ENCODE peak calls at places on chromosome 9, in seven cellular contexts. Q is left ventricle myocardium inferior; B is CD8-positive, alpha-beta T cell; L is neural crest cell; V is brain microvascular endothelial cell; A is right lobe of liver; Z is AG04450. E is an unnamed sample.

GRCh38 chr9:97848237-97848581 is 4.8 kb upstream of the FOXE1 start:
- DNase-seq in A (no peak), V (no peak), Z (no peak), B (no peak), Q (no peak), L (no peak), E (no peak)

GRCh38 chr9:117121331-117121730 is 293.5 kb downstream of the ASTN2 start:
- DNase-seq in B (no peak), Q (no peak), L (no peak), V (no peak), Z (no peak), A (no peak), E (no peak)

GRCh38 chr9:111016046-111017026 is 21.9 kb downstream of the LPAR1 start:
- DNase-seq in L (no peak), V (peak), B (no peak), Q (no peak), A (no peak), Z (no peak), E (no peak)

GRCh38 chr9:96203867-96204412 is 98.0 kb downstream of the HSD17B3 start:
- DNase-seq in V (no peak), A (no peak), L (no peak), Q (peak), B (no peak), Z (no peak), E (peak)

GRCh38 chr9:5976668-5977397 is 38.6 kb downstream of the RANBP6 start:
- DNase-seq in B (no peak), L (no peak), A (no peak), Q (no peak), V (no peak), Z (no peak), E (no peak)

GRCh38 chr9:82247318-82247717 is 258.7 kb downstream of the SPATA31D1 start:
- DNase-seq in L (no peak), Z (no peak), B (no peak), V (no peak), A (no peak), Q (no peak), E (no peak)

GRCh38 chr9:19036611-19037010 is 3.6 kb upstream of the SAXO1 start:
- DNase-seq in Z (no peak), A (no peak), L (no peak), Q (no peak), V (no peak), B (no peak), E (no peak)

GRCh38 chr9:98556511-98556910 is 152.2 kb downstream of the GABBR2 start:
- DNase-seq in Z (no peak), A (no peak), L (no peak), Q (no peak), V (no peak), B (peak), E (no peak)

GRCh38 chr9:19104528-19105282 is 2.0 kb upstream of the HAUS6 start:
- DNase-seq in Z (no peak), B (no peak), V (no peak), A (no peak), L (no peak), Q (no peak), E (no peak)

GRCh38 chr9:135228983-135229625 is 141.6 kb downstream of the OLFM1 start:
- DNase-seq in V (no peak), Q (peak), L (no peak), B (no peak), Z (no peak), A (no peak), E (no peak)

GRCh38 chr9:76757274-76757673 is 7.0 kb upstream of the PCA3 start:
- DNase-seq in A (no peak), V (no peak), Z (no peak), Q (no peak), L (no peak), B (no peak), E (no peak)

GRCh38 chr9:76759726-76760125 is 4.5 kb upstream of the PCA3 start:
- DNase-seq in A (no peak), L (no peak), V (no peak), B (no peak), Q (no peak), Z (no peak), E (no peak)

GRCh38 chr9:76758476-76758875 is 5.8 kb upstream of the PCA3 start:
- DNase-seq in Z (no peak), B (no peak), A (no peak), Q (no peak), V (no peak), L (no peak), E (no peak)

GRCh38 chr9:76761448-76761847 is 2.8 kb upstream of the PCA3 start:
- DNase-seq in Z (no peak), L (no peak), B (no peak), V (no peak), A (no peak), Q (no peak), E (no peak)

DNA sequence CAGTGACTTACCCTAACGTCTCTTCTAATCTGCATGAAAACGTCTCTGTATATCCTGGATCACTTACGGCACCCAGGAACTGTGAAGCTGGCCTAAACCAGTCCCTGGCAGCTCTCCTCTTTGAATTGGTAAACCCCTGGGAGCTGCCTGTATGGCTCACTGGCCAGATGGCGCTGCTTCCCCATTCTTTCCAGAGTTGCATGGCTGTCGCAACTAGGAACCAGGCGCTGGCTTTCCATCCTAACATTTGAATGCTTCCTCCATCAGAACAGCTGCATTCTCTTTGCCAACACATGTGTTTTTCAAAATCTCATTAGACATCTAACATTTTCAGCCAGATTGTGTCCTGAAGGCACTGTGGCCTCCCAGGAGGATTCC is 8.0 kb upstream of the PCA3 start:
- DNase-seq in Z (no peak), A (no peak), Q (no peak), L (peak), B (no peak), V (peak), E (no peak)
- TF ChIP-seq CTCF in Z (peak), A (no peak), Q (no peak), L (peak), B (no peak), V (peak), E (no peak)

GRCh38 chr9:30967484-30967883 is 1417.0 kb upstream of the ACO1 start:
- DNase-seq in V (no peak), Q (no peak), L (no peak), B (no peak), A (no peak), Z (no peak), E (no peak)
- TF ChIP-seq CTCF in V (peak), Q (no peak), L (peak), B (no peak), A (peak), Z (no peak), E (no peak)

DNA sequence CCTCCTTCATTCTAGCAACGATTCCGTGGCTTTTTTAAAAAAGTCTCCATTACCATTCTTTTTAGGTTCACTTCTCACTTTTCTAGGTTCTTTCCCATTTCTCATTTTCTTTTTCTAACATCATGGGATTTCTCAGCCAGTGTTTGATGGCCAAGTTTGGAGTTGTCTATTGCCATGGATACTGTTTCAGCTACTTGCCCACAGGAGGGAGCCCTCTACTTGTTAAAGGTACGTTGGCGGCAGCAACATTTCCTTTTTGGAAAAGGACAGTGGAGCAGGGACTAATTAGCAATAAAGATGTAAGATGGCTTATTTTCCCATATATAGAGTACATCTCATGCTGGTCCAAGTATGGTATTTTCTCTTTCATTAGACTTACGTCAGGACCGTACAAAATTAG is 2257.5 kb upstream of the C9orf72 start:
- DNase-seq in V (peak), Z (no peak), A (no peak), B (no peak), Q (no peak), L (peak), E (no peak)
- TF ChIP-seq CTCF in V (peak), Z (peak), A (peak), B (no peak), Q (no peak), L (peak), E (no peak)

GRCh38 chr9:107024193-107024592 is 161.2 kb downstream of the ZNF462 start:
- DNase-seq in V (no peak), Q (no peak), L (no peak), B (no peak), Z (no peak), A (no peak), E (no peak)
- TF ChIP-seq CTCF in V (no peak), Q (no peak), L (no peak), B (no peak), Z (no peak), A (no peak), E (no peak)

DNA sequence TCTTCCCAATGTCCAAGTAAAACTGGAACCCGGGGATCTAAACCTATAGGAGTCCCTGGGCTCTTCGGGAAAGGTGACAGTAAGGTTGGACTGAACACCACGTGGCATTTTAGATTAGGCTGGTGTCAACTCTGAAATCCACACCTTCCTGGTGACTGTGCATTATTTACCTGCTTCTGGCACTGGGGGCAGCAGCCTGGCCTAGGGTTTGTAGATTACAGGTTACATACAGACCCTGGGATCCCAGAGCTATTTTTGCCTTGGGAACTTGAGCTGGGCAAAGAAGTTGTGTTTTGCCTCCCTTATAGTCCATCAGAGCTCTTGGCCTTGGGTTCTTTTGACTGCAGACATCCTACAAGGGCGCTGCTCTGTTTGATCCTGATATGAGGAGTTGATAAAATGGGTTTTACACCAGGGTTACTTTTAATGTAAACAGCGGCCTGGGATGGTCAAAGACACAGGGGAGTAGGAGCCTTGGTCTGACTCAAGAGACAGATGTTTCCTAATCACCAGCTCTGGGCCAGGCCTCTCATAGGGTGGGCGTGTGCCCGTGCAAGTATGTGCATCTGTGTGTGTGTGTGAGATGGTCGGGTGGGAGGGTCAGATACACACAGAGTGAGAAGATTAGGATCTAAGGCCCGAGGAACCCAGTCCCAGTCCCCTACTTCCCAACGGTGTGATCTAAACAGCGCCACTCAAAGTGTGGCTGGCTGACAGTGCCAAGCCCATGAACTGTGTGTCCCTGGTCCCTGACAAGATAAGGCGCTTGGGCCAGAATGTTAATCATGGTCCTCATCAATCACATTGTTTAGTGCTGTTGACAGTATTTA is 173.4 kb downstream of the DAB2IP start:
- DNase-seq in B (peak), L (no peak), Z (no peak), A (no peak), V (no peak), Q (no peak), E (no peak)
- TF ChIP-seq CTCF in B (no peak), L (no peak), Z (no peak), A (no peak), V (no peak), Q (no peak), E (no peak)